ENCODE peak calls at places on chromosomes 2 and 18, in six cellular contexts. D, F, J, L, N and H are unnamed samples. For H3K9me3, the result is how much of the 10 kb centered on the place peaks cover.

GRCh38 chr2:108637304-108637669 is 82.0 kb upstream of the RANBP2 start:
- DNase-seq in L (peak), F (peak), J (no peak), N (no peak), D (no peak), H (no peak)

GRCh38 chr18:59067873-59068272 is 71.8 kb upstream of the SEC11C start:
- DNase-seq in J (no peak), F (peak), N (no peak), L (peak), D (no peak), H (peak)

GRCh38 chr2:29749843-29750242 is 171.5 kb downstream of the ALK start:
- DNase-seq in L (no peak), D (no peak), J (no peak), F (peak), N (no peak), H (peak)

GRCh38 chr2:131076707-131077106 is 16.6 kb downstream of the FAM168B start:
- DNase-seq in J (no peak), L (no peak), N (no peak), F (no peak), D (no peak), H (no peak)

GRCh38 chr2:10931710-10932255 is 20.0 kb downstream of the KCNF1 start:
- DNase-seq in F (peak), L (no peak), N (no peak), J (no peak), D (no peak), H (no peak)

GRCh38 chr2:28644760-28645159 is 106.9 kb upstream of the PPP1CB start:
- DNase-seq in F (no peak), N (no peak), L (no peak), J (no peak), D (no peak), H (peak)

GRCh38 chr18:22840606-22841144 is 92.5 kb upstream of the RBBP8 start:
- DNase-seq in L (no peak), F (peak), J (no peak), N (no peak), D (no peak), H (peak)

GRCh38 chr2:126793885-126794613 is 104.6 kb upstream of the TEX51 start:
- DNase-seq in D (no peak), J (peak), N (no peak), F (no peak), L (peak), H (no peak)

GRCh38 chr2:238497610-238498005 is 70.9 kb downstream of the ASB1 start:
- DNase-seq in L (no peak), N (no peak), D (no peak), F (no peak), J (peak), H (no peak)

GRCh38 chr18:32920796-32921787 is 148.3 kb upstream of the KLHL14 start:
- DNase-seq in N (no peak), F (peak), J (peak), D (no peak), L (no peak), H (peak)

GRCh38 chr2:174492963-174493431 is 6.2 kb upstream of the GPR155 start:
- DNase-seq in F (no peak), N (no peak), L (no peak), J (no peak), D (peak), H (no peak)

GRCh38 chr2:189541591-189541990 is 39.0 kb downstream of the SLC40A1 start:
- DNase-seq in D (no peak), L (no peak), J (no peak), F (no peak), N (no peak), H (no peak)

GRCh38 chr2:170641961-170642360 is 73.2 kb upstream of the SP5 start:
- DNase-seq in J (no peak), D (no peak), F (no peak), N (no peak), L (no peak), H (no peak)

GRCh38 chr2:48852938-48853337 is 97.4 kb upstream of the LHCGR start:
- DNase-seq in F (peak), J (no peak), D (no peak), L (no peak), N (no peak), H (no peak)

GRCh38 chr2:113711857-113712256 is 44.6 kb downstream of the SLC35F5 start:
- DNase-seq in J (no peak), N (no peak), L (no peak), D (no peak), F (no peak), H (no peak)

GRCh38 chr2:128345436-128346165 is 26.9 kb upstream of the HS6ST1 start:
- DNase-seq in F (no peak), D (no peak), J (no peak), N (no peak), L (no peak), H (no peak)

GRCh38 chr2:214393796-214394195 is 17.1 kb upstream of the VWC2L start:
- DNase-seq in N (no peak), L (no peak), F (no peak), D (no peak), J (no peak), H (no peak)

GRCh38 chr2:119435148-119435952 is 3.7 kb downstream of the TMEM37 start:
- DNase-seq in D (no peak), J (no peak), N (no peak), F (no peak), L (no peak), H (peak)

GRCh38 chr2:233844064-233844807 is 10.1 kb downstream of the HJURP start:
- DNase-seq in N (no peak), F (no peak), D (no peak), L (peak), J (no peak), H (no peak)

GRCh38 chr18:48680339-48680738 is 141.5 kb downstream of the CTIF start:
- DNase-seq in J (no peak), D (no peak), F (no peak), N (no peak), L (no peak), H (no peak)

GRCh38 chr2:175811966-175812365 is 190.1 kb downstream of the LNPK start:
- DNase-seq in J (no peak), L (no peak), D (no peak), F (peak), N (no peak), H (no peak)

GRCh38 chr18:24741961-24742738 is 281.7 kb downstream of the HRH4 start:
- DNase-seq in D (no peak), N (no peak), L (no peak), F (peak), J (no peak), H (no peak)

GRCh38 chr2:106851475-106851874 is 34.5 kb downstream of the ST6GAL2 start:
- DNase-seq in D (no peak), N (peak), F (no peak), L (no peak), J (no peak), H (no peak)

GRCh38 chr2:88281302-88282217 is 111.4 kb downstream of the THNSL2 start:
- DNase-seq in N (peak), L (no peak), F (no peak), J (no peak), D (no peak), H (no peak)

GRCh38 chr2:164478205-164478604 is 143.1 kb downstream of the GRB14 start:
- DNase-seq in D (no peak), N (no peak), F (no peak), J (no peak), L (no peak), H (no peak)

GRCh38 chr2:28413896-28414290 is 21.2 kb downstream of the FOSL2 start:
- DNase-seq in F (no peak), N (no peak), L (no peak), J (no peak), D (no peak), H (peak)

GRCh38 chr2:160420711-160421110 is 72.9 kb downstream of the RBMS1 start:
- DNase-seq in D (no peak), J (no peak), N (no peak), F (no peak), L (no peak), H (no peak)

GRCh38 chr18:13456736-13457271 is 238.2 kb downstream of the LDLRAD4 start:
- DNase-seq in D (no peak), F (no peak), J (no peak), N (no peak), L (no peak), H (no peak)

GRCh38 chr2:238499731-238500570 is 73.2 kb downstream of the ASB1 start:
- DNase-seq in N (no peak), J (peak), F (no peak), D (no peak), L (peak), H (no peak)

GRCh38 chr2:47528874-47529273 is 125.9 kb downstream of the MSH2 start:
- DNase-seq in D (no peak), L (no peak), J (no peak), N (no peak), F (peak), H (no peak)

GRCh38 chr2:202104286-202104870 is 31.3 kb downstream of the KIAA2012 start:
- DNase-seq in F (peak), D (no peak), N (peak), J (peak), L (peak), H (peak)

GRCh38 chr18:2494921-2495320 is 76.4 kb downstream of the METTL4 start:
- DNase-seq in J (peak), L (no peak), N (no peak), D (no peak), F (no peak), H (no peak)
- H3K4me3 ChIP-seq in J (no peak), L (no peak), N (no peak), D (no peak), F (no peak), H (no peak)

DNA sequence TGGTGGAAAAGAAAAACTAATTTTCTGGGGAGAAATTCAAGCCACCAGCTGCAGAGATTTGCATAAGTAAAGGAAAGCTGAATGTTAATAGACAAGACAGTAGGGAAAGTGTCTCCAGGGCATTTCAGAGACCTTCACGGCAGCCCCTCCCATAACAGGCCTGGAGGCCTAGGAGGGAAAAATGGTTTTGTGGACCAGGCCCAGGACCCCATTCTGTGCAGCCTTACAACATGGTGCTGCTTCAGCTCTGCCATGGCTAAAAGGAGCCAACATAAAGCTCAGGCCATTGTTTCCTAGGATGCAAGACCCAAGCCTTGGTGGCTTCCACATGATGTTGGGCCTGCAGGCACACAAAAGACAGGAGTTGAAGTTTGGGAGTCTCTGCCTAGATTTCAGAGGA is 697.1 kb downstream of the SOCS6 start:
- DNase-seq in F (no peak), L (no peak), N (no peak), D (no peak), J (no peak), H (no peak)
- H3K9me3 ChIP-seq in F (under half), L (under half), N (under half), D (under half), J (under half), H (under half)

GRCh38 chr2:96353606-96354095 is 18.1 kb downstream of the NCAPH start:
- DNase-seq in L (no peak), D (no peak), N (no peak), J (no peak), F (peak), H (no peak)
- H3K27ac ChIP-seq in L (no peak), D (no peak), N (no peak), J (no peak), F (peak), H (no peak)

GRCh38 chr2:161839931-161840330 is 215.7 kb downstream of the SLC4A10 start:
- DNase-seq in F (no peak), L (no peak), J (no peak), N (no peak), D (no peak), H (peak)
- H3K4me3 ChIP-seq in F (no peak), L (no peak), J (no peak), N (no peak), D (no peak), H (no peak)

GRCh38 chr2:257842-258241 is 6.0 kb downstream of the SH3YL1 start:
- DNase-seq in L (no peak), F (no peak), N (no peak), J (no peak), D (no peak), H (no peak)

GRCh38 chr2:255195-255594 is 8.6 kb downstream of the SH3YL1 start:
- DNase-seq in N (no peak), J (no peak), L (no peak), F (no peak), D (no peak), H (no peak)

GRCh38 chr2:256094-256493 is 7.7 kb downstream of the SH3YL1 start:
- DNase-seq in D (no peak), F (no peak), N (no peak), L (no peak), J (no peak), H (no peak)

GRCh38 chr2:258933-259332 is 4.9 kb downstream of the SH3YL1 start:
- DNase-seq in F (no peak), D (no peak), L (no peak), J (no peak), N (no peak), H (no peak)

DNA sequence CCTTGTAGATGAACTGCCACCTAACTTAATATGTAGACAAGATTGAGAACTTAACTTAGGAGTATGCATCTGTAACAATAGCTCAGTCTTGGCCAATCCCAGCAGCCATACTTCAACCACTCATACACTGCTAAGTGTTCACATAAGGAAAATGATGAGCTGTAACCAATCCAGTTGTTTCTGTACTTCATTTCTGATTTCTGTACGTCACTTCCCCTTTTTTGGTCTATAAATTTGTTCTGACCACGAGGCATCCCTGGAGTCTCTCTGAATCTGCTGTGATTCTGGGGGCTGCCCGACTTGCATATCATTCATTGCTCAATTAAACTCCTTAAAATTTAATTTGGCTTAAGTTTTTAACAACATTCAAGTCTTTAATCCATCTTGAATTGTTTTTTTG is 6.4 kb downstream of the SH3YL1 start:
- DNase-seq in N (no peak), J (no peak), F (no peak), D (no peak), L (no peak), H (no peak)
- H3K9me3 ChIP-seq in N (under half), J (under half), F (under half), D (under half), L (under half), H (under half)

DNA sequence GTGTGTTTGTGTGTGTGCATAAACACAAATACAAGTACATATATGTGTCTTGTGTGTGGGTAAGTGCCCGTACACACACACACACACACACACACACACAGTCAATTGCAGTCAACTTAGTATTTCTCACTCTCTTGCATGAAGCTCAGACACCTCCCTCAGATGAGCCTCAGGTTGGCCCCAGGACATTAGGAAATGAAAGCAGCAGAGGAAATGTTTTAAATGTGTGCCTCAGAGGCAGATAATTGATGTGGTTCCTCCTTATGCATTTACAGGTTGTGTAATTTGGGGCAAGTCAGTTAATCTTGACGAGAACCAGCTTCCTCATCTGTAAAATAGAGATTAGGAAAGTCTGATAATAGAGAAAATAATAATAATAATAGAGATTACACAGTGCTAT is 814.0 kb upstream of the ID2 start:
- DNase-seq in F (no peak), L (no peak), D (no peak), N (no peak), J (no peak), H (no peak)
- H3K27ac ChIP-seq in F (no peak), L (no peak), D (no peak), N (no peak), J (no peak), H (no peak)

GRCh38 chr2:216693414-216694100 is 1.8 kb downstream of the IGFBP5 start:
- DNase-seq in N (no peak), J (no peak), F (no peak), L (no peak), D (no peak), H (no peak)
- H3K4me3 ChIP-seq in N (peak), J (peak), F (peak), L (peak), D (peak), H (peak)